ENCODE peak calls at places on chromosomes 6 and 20, in ten cellular contexts. M is HS-27A; O is amygdala; L is NCI-H2081; B is astrocyte of the spinal cord; G is neural crest cell; W is NCI-H524 treated with DMSO at 0.1 percent for 48 hours; J is OCI-M1; S is stimulated activated CD4-positive, alpha-beta T cell treated with anti-CD3 and anti-CD28 coated beads, Interleukin-1b, Interleukin-23, amount 100 ng/mL, for 24 hours; E is mucosa of gallbladder. P is an unnamed sample.

GRCh38 chr20:38547288-38547825 is 33.6 kb upstream of the ADIG start:
- DNase-seq in J (no peak), O (no peak), W (no peak), M (no peak), E (no peak), L (no peak), S (no peak), B (no peak), G (no peak), P (no peak)

GRCh38 chr20:40676466-40676865 is 12.6 kb downstream of the MAFB start:
- DNase-seq in J (no peak), B (no peak), L (no peak), E (no peak), W (no peak), G (no peak), M (no peak), S (no peak), O (no peak), P (no peak)

GRCh38 chr6:159463440-159463839 is 229.6 kb downstream of the SOD2 start:
- DNase-seq in B (no peak), J (peak), L (no peak), E (no peak), M (no peak), G (no peak), S (no peak), O (no peak), W (no peak), P (no peak)

GRCh38 chr6:123091896-123092271 is 95.8 kb downstream of the CLVS2 start:
- DNase-seq in L (no peak), M (no peak), G (no peak), B (no peak), W (no peak), O (no peak), S (no peak), J (no peak), E (no peak), P (no peak)

GRCh38 chr6:138544521-138544920 is 45.2 kb upstream of the NHSL1 start:
- DNase-seq in J (no peak), W (no peak), M (no peak), L (no peak), O (no peak), S (no peak), E (no peak), B (peak), G (no peak), P (peak)

GRCh38 chr6:63742060-63742459 is 106.5 kb downstream of the PHF3 start:
- DNase-seq in E (no peak), S (no peak), B (no peak), G (no peak), W (no peak), J (no peak), L (no peak), O (no peak), M (no peak), P (no peak)

GRCh38 chr6:29924731-29925130 is 17.6 kb upstream of the HLA-A start:
- DNase-seq in G (no peak), S (no peak), E (no peak), J (no peak), M (no peak), O (no peak), W (no peak), L (no peak), B (no peak), P (no peak)

GRCh38 chr6:154382707-154383106 is 26.1 kb upstream of the IPCEF1 start:
- DNase-seq in E (no peak), W (no peak), S (no peak), L (no peak), M (no peak), B (no peak), G (no peak), J (no peak), O (no peak), P (no peak)

GRCh38 chr6:85126448-85127178 is 323.3 kb upstream of the NT5E start:
- DNase-seq in L (peak), B (peak), J (peak), S (no peak), G (peak), W (no peak), M (no peak), O (no peak), E (peak), P (peak)

GRCh38 chr6:113359155-113360140 is 497.7 kb upstream of the MARCKS start:
- DNase-seq in O (no peak), M (no peak), J (peak), W (no peak), S (no peak), L (peak), E (no peak), B (peak), G (no peak), P (peak)

GRCh38 chr6:48135352-48136084 is 24.5 kb upstream of the PTCHD4 start:
- DNase-seq in O (no peak), W (no peak), G (no peak), L (no peak), B (peak), M (peak), S (no peak), J (no peak), E (no peak), P (peak)

GRCh38 chr6:28767691-28768090 is 156.1 kb downstream of the TRIM27 start:
- DNase-seq in M (no peak), L (no peak), J (no peak), G (no peak), O (no peak), B (no peak), S (no peak), E (no peak), W (no peak), P (no peak)

GRCh38 chr6:42818878-42819277 is 37.0 kb downstream of the BICRAL start:
- DNase-seq in G (no peak), S (no peak), M (no peak), W (no peak), E (no peak), O (no peak), J (no peak), B (no peak), L (no peak), P (no peak)

GRCh38 chr6:25179051-25179778 is 100.0 kb upstream of the CARMIL1 start:
- DNase-seq in B (peak), L (no peak), S (no peak), E (no peak), M (no peak), W (no peak), O (no peak), J (peak), G (no peak), P (peak)

GRCh38 chr6:152854086-152854795 is 103.6 kb downstream of the VIP start:
- DNase-seq in L (no peak), W (no peak), O (no peak), M (no peak), G (no peak), S (no peak), E (no peak), J (no peak), B (no peak), P (no peak)

GRCh38 chr6:162026843-162027242 is 700.7 kb downstream of the PRKN start:
- DNase-seq in B (no peak), J (no peak), L (no peak), W (no peak), S (no peak), G (no peak), E (no peak), M (no peak), O (no peak), P (no peak)

GRCh38 chr6:131398176-131398575 is 174.8 kb upstream of the ARG1 start:
- DNase-seq in O (no peak), J (no peak), E (peak), B (no peak), G (no peak), M (no peak), L (no peak), S (no peak), W (no peak), P (no peak)

GRCh38 chr6:166310634-166311033 is 2.4 kb upstream of the PRR18 start:
- DNase-seq in S (no peak), J (no peak), B (no peak), E (no peak), O (no peak), L (no peak), M (no peak), G (no peak), W (no peak), P (no peak)

GRCh38 chr6:118386975-118387374 is 161.1 kb upstream of the PLN start:
- DNase-seq in L (no peak), M (no peak), J (peak), G (no peak), B (no peak), W (no peak), O (no peak), E (no peak), S (no peak), P (no peak)

GRCh38 chr6:113664909-113665308 is 192.2 kb upstream of the MARCKS start:
- DNase-seq in E (no peak), W (no peak), J (no peak), B (no peak), L (no peak), G (no peak), S (no peak), O (no peak), M (no peak), P (no peak)

GRCh38 chr6:53931086-53931485 is 136.3 kb downstream of the LRRC1 start:
- DNase-seq in J (no peak), S (no peak), B (no peak), E (no peak), M (no peak), O (no peak), G (no peak), W (no peak), L (no peak), P (no peak)

GRCh38 chr6:31692886-31693285 is 10.2 kb downstream of the ABHD16A start:
- DNase-seq in J (no peak), O (no peak), B (no peak), M (no peak), G (no peak), E (no peak), S (no peak), L (no peak), W (no peak), P (no peak)

GRCh38 chr6:235763-236360 is 56.4 kb upstream of the DUSP22 start:
- DNase-seq in L (no peak), O (no peak), B (peak), S (peak), J (peak), E (no peak), G (no peak), W (no peak), M (no peak), P (peak)

GRCh38 chr6:72425003-72425681 is 196.7 kb upstream of the KCNQ5 start:
- DNase-seq in B (peak), J (no peak), M (no peak), W (peak), O (no peak), L (no peak), E (no peak), G (no peak), S (no peak), P (peak)

GRCh38 chr20:44388466-44389023 is 33.0 kb downstream of the HNF4A start:
- DNase-seq in S (peak), J (peak), M (peak), G (peak), E (peak), B (peak), W (peak), O (no peak), L (peak), P (peak)

GRCh38 chr6:41546866-41547798 is 951 bp downstream of the FOXP4 start:
- DNase-seq in B (peak), W (no peak), G (no peak), S (no peak), E (no peak), M (no peak), L (peak), J (peak), O (no peak), P (peak)